ENCODE peak calls at places on chromosomes 1 and 21, in eight cellular contexts. R is mucosa of descending colon, X is fibroblast of lung, C is tibial nerve, S is heart right ventricle, Y is lower lobe of right lung, L is uterus, P is astrocyte. N is an unnamed sample.
A peak's percentile ranks its signal among the peaks of the same experiment; 100 is the strongest.

GRCh38 chr21:14480601-14481000 is 65.5 kb downstream of the SAMSN1 start:
- DNase-seq in R (peak; percentile 52), X (no peak), C (peak; percentile 34), S (no peak), Y (no peak), L (no peak), P (no peak), N (no peak)

GRCh38 chr1:209855623-209856022 is 27.9 kb downstream of the UTP25 start:
- DNase-seq in R (no peak), X (no peak), C (no peak), S (no peak), Y (no peak), L (no peak), P (no peak), N (no peak)

GRCh38 chr1:181061891-181062777 is 26.4 kb upstream of the IER5 start:
- DNase-seq in R (no peak), X (no peak), C (peak; percentile 8), S (peak; percentile 33), Y (peak; percentile 75), L (no peak), P (no peak), N (peak; percentile 67)

GRCh38 chr1:50174101-50174500 is 65.4 kb downstream of the ELAVL4 start:
- DNase-seq in R (no peak), X (no peak), C (no peak), S (no peak), Y (no peak), L (no peak), P (no peak), N (no peak)

GRCh38 chr1:29122662-29122986 is 1.1 kb downstream of the TMEM200B start:
- DNase-seq in R (peak; percentile 21), X (peak; percentile 73), C (no peak), S (peak; percentile 73), Y (peak; percentile 50), L (peak; percentile 83), P (peak; percentile 62), N (peak; percentile 88)

GRCh38 chr1:56060901-56061300 is 518.5 kb downstream of the PLPP3 start:
- DNase-seq in R (peak; percentile 30), X (peak; percentile 48), C (no peak), S (no peak), Y (no peak), L (no peak), P (no peak), N (no peak)

GRCh38 chr21:34545079-34545884 is 33.3 kb upstream of the KCNE1 start:
- DNase-seq in R (peak; percentile 37), X (peak; percentile 82), C (peak; percentile 27), S (no peak), Y (peak; percentile 84), L (no peak), P (peak; percentile 71), N (no peak)

GRCh38 chr1:28370220-28371010 is 875 bp downstream of the PHACTR4 start:
- DNase-seq in R (peak; percentile 34), X (peak; percentile 58), C (peak; percentile 9), S (peak; percentile 12), Y (no peak), L (peak; percentile 21), P (peak; percentile 42), N (no peak)

GRCh38 chr1:77036560-77036959 is 169.3 kb downstream of the ST6GALNAC5 start:
- DNase-seq in R (peak; percentile 9), X (peak; percentile 53), C (no peak), S (no peak), Y (no peak), L (no peak), P (peak; percentile 36), N (no peak)

GRCh38 chr1:160400646-160401486 is 502 bp downstream of the VANGL2 start:
- DNase-seq in R (peak; percentile 21), X (peak; percentile 6), C (no peak), S (peak; percentile 19), Y (no peak), L (peak; percentile 31), P (no peak), N (no peak)

GRCh38 chr1:200207711-200208126 is 180.2 kb downstream of the NR5A2 start:
- DNase-seq in R (no peak), X (peak; percentile 57), C (no peak), S (no peak), Y (no peak), L (no peak), P (peak; percentile 51), N (no peak)

GRCh38 chr1:222926566-222926965 is 111.7 kb downstream of the DISP1 start:
- DNase-seq in R (no peak), X (peak; percentile 88), C (no peak), S (no peak), Y (no peak), L (no peak), P (peak; percentile 82), N (no peak)

GRCh38 chr1:82994866-82995370 is 1004.0 kb downstream of the TTLL7 start:
- DNase-seq in R (no peak), X (no peak), C (no peak), S (no peak), Y (no peak), L (no peak), P (no peak), N (no peak)

GRCh38 chr21:31396399-31396798 is 52.3 kb upstream of the TIAM1 start:
- DNase-seq in R (no peak), X (no peak), C (no peak), S (no peak), Y (no peak), L (no peak), P (no peak), N (no peak)

GRCh38 chr21:21436012-21436545 is 437.9 kb downstream of the NCAM2 start:
- DNase-seq in R (no peak), X (peak; percentile 71), C (no peak), S (no peak), Y (no peak), L (no peak), P (peak; percentile 61), N (no peak)

GRCh38 chr1:205438213-205439158 is 16.6 kb upstream of the LEMD1 start:
- DNase-seq in R (peak; percentile 87), X (peak; percentile 68), C (peak; percentile 52), S (peak; percentile 84), Y (peak; percentile 84), L (peak; percentile 89), P (peak; percentile 57), N (peak; percentile 91)

GRCh38 chr1:101004061-101004460 is 21.5 kb downstream of the DPH5 start:
- DNase-seq in R (no peak), X (peak; percentile 9), C (no peak), S (no peak), Y (no peak), L (no peak), P (no peak), N (no peak)

GRCh38 chr1:212664409-212665199 is 35.0 kb downstream of the BATF3 start:
- DNase-seq in R (no peak), X (no peak), C (no peak), S (no peak), Y (no peak), L (no peak), P (no peak), N (no peak)

GRCh38 chr1:83998599-83999315 is at the start of gene TTLL7:
- DNase-seq in R (peak; percentile 80), X (peak; percentile 73), C (no peak), S (peak; percentile 83), Y (peak; percentile 82), L (peak; percentile 72), P (no peak), N (peak; percentile 89)

GRCh38 chr1:43448955-43449707 is 4.6 kb downstream of the HYI start:
- DNase-seq in R (no peak), X (no peak), C (no peak), S (no peak), Y (no peak), L (no peak), P (no peak), N (peak; percentile 62)

GRCh38 chr1:153919879-153920852 is 2.6 kb downstream of the GATAD2B start:
- DNase-seq in R (no peak), X (peak; percentile 18), C (no peak), S (no peak), Y (no peak), L (no peak), P (no peak), N (no peak)

GRCh38 chr1:208227366-208227765 is 16.8 kb downstream of the PLXNA2 start:
- DNase-seq in R (no peak), X (no peak), C (no peak), S (no peak), Y (no peak), L (no peak), P (no peak), N (no peak)
- H3K4me1 ChIP-seq in R (peaks cover 10% of the 10 kb centered on the region), X (peaks cover 15% of the 10 kb centered on the region), C (peaks cover 7% of the 10 kb centered on the region), S (peaks cover 73% of the 10 kb centered on the region), Y (peaks cover 88% of the 10 kb centered on the region), L (peaks cover 24% of the 10 kb centered on the region), P (peaks cover 32% of the 10 kb centered on the region), N (peaks cover 13% of the 10 kb centered on the region)

DNA sequence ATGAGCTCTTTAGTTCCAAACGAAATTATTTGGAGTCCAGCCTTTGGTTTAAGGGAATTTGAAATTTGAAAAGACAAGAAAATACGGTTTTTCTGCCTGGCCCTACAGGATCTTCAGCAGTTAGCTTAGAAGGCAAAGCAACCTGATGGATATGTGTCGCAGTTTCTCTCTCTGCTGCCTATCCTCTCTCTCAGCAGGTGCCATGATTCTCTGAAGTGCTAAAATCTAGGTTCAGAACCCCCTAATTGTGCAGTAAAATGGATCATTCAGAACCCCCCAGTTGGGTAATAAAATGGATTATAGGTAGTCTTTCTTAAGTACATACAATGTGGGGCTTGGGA is 446 bp upstream of the DEPDC1 start:
- DNase-seq in R (no peak), X (no peak), C (no peak), S (no peak), Y (no peak), L (no peak), P (no peak), N (no peak)
- H3K4me3 ChIP-seq in R (no peak overlapping the region), X (peak overlapping the region; percentile 92), C (peak overlapping the region; percentile 67), S (peak overlapping the region; percentile 65), Y (peak overlapping the region; percentile 68), L (peak overlapping the region; percentile 45), P (peak overlapping the region; percentile 95), N (peak overlapping the region; percentile 82)

DNA sequence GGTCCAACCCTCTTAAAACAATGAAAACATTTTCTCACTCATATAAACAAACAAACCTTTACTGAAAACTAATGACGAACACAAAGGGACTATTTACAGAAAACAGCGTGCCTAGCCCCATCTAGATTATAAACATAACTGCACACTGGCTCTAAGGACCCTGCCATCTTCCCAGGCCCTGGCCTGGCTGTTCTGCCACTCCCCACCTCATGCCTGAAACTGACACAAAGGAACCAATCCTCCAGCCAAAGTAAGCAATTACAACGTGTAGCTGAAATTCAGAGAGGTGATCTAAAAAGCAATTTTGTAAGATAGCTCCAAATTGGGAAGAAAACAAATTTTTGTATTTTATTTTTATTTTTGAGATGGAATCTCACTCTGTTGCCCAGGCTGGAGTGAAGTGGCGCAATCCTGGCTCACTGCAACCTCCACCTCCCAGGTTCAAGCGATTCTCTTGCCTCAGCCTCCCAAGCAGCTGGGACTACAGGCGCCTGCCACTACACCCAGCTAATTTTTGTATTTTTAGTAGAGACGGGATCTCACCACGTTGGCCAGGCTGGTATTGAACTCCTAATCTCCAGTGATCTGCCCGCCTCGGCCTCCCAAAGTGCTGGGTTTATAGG is 40.8 kb downstream of the CAPZB start:
- DNase-seq in R (no peak), X (no peak), C (no peak), S (no peak), Y (no peak), L (no peak), P (no peak), N (no peak)
- H3K4me1 ChIP-seq in R (peaks cover 25% of the 10 kb centered on the region), X (peaks cover 60% of the 10 kb centered on the region), C (peaks cover 76% of the 10 kb centered on the region), S (peaks cover 97% of the 10 kb centered on the region), Y (peaks cover 89% of the 10 kb centered on the region), L (peaks cover 55% of the 10 kb centered on the region), P (peaks cover 61% of the 10 kb centered on the region), N (peaks cover 10% of the 10 kb centered on the region)

GRCh38 chr1:221704291-221704690 is 37.6 kb downstream of the DUSP10 start:
- DNase-seq in R (no peak), X (no peak), C (no peak), S (no peak), Y (no peak), L (no peak), P (no peak), N (no peak)
- H3K4me3 ChIP-seq in R (no peak overlapping the region), X (no peak overlapping the region), C (no peak overlapping the region), S (no peak overlapping the region), Y (no peak overlapping the region), L (no peak overlapping the region), P (no peak overlapping the region), N (no peak overlapping the region)

GRCh38 chr1:27149714-27150113 is 5.2 kb downstream of the SLC9A1 start:
- DNase-seq in R (no peak), X (no peak), C (no peak), S (no peak), Y (no peak), L (no peak), P (no peak), N (no peak)
- H3K4me1 ChIP-seq in R (peaks cover 45% of the 10 kb centered on the region), X (peaks cover 19% of the 10 kb centered on the region), C (peaks cover 57% of the 10 kb centered on the region), S (peaks cover 90% of the 10 kb centered on the region), Y (peaks cover 80% of the 10 kb centered on the region), L (peaks cover 14% of the 10 kb centered on the region), P (peaks cover 45% of the 10 kb centered on the region), N (no peaks in the 10 kb centered on the region)

N was measured in aorta.